ENCODE peak calls at places on chromosomes 1 and 21, in nine cellular contexts. T is activated CD4-positive, alpha-beta memory T cell treated with anti-CD3 and anti-CD28 coated beads for 36 hours; W is T-helper 1 cell; K is kidney tubule cell; N is posterior vena cava; Q is NCI-H345; C is progenitor cell of endocrine pancreas; G is retinal pigment epithelial cell; A is activated CD8-positive, alpha-beta T cell treated with anti-CD3 and anti-CD28 coated beads for 36 hours. D is an unnamed sample.

GRCh38 chr1:29344336-29344735 is 108.0 kb downstream of the PTPRU start:
- DNase-seq in T (no peak), W (no peak), K (no peak), N (no peak), Q (no peak), C (no peak), G (no peak), A (no peak), D (no peak)

GRCh38 chr21:24375201-24375600 is 1232.1 kb downstream of the MRPL39 start:
- DNase-seq in T (peak), W (no peak), K (no peak), N (no peak), Q (peak), C (no peak), G (no peak), A (peak), D (no peak)

GRCh38 chr1:68481041-68481440 is 15.8 kb downstream of the DEPDC1 start:
- DNase-seq in T (no peak), W (no peak), K (peak), N (no peak), Q (no peak), C (no peak), G (peak), A (no peak), D (no peak)

GRCh38 chr1:18575620-18576019 is 55.0 kb upstream of the PAX7 start:
- DNase-seq in T (peak), W (peak), K (peak), N (no peak), Q (peak), C (peak), G (no peak), A (peak), D (peak)

GRCh38 chr1:21212126-21212525 is 35.4 kb upstream of the EIF4G3 start:
- DNase-seq in T (no peak), W (no peak), K (peak), N (no peak), Q (no peak), C (no peak), G (no peak), A (no peak), D (no peak)

GRCh38 chr1:59556802-59557548 is 257.8 kb upstream of the HOOK1 start:
- DNase-seq in T (no peak), W (no peak), K (peak), N (no peak), Q (no peak), C (no peak), G (peak), A (no peak), D (no peak)

GRCh38 chr1:220786057-220786336 is 716 bp upstream of the MTARC1 start:
- DNase-seq in T (no peak), W (no peak), K (no peak), N (no peak), Q (no peak), C (no peak), G (no peak), A (no peak), D (no peak)

GRCh38 chr1:55040083-55040952 is 970 bp downstream of the PCSK9 start:
- DNase-seq in T (no peak), W (no peak), K (no peak), N (peak), Q (no peak), C (no peak), G (no peak), A (no peak), D (no peak)

GRCh38 chr1:157652859-157653493 is 47.6 kb downstream of the FCRL3 start:
- DNase-seq in T (no peak), W (no peak), K (no peak), N (no peak), Q (no peak), C (no peak), G (no peak), A (no peak), D (no peak)

GRCh38 chr1:88327391-88328267 is 356.4 kb upstream of the PKN2 start:
- DNase-seq in T (no peak), W (no peak), K (peak), N (no peak), Q (no peak), C (no peak), G (peak), A (no peak), D (no peak)

GRCh38 chr1:37865348-37866119 is 6.1 kb upstream of the MTF1 start:
- DNase-seq in T (peak), W (no peak), K (peak), N (no peak), Q (no peak), C (no peak), G (no peak), A (peak), D (no peak)

GRCh38 chr1:241640867-241641542 is 836 bp upstream of the CHML start:
- DNase-seq in T (no peak), W (no peak), K (no peak), N (no peak), Q (no peak), C (no peak), G (no peak), A (no peak), D (no peak)

GRCh38 chr1:203676455-203676854 is 49.8 kb downstream of the ATP2B4 start:
- DNase-seq in T (no peak), W (no peak), K (no peak), N (no peak), Q (no peak), C (no peak), G (no peak), A (no peak), D (no peak)

GRCh38 chr21:42369821-42370220 is 3.5 kb upstream of the TFF1 start:
- DNase-seq in T (no peak), W (no peak), K (no peak), N (no peak), Q (no peak), C (no peak), G (no peak), A (no peak), D (no peak)

GRCh38 chr1:66523502-66523901 is 10.5 kb upstream of the SGIP1 start:
- DNase-seq in T (no peak), W (no peak), K (no peak), N (no peak), Q (no peak), C (no peak), G (no peak), A (no peak), D (no peak)

GRCh38 chr1:36516372-36517018 is 33.8 kb upstream of the CSF3R start:
- DNase-seq in T (peak), W (peak), K (peak), N (peak), Q (peak), C (peak), G (peak), A (peak), D (peak)

GRCh38 chr1:7623886-7624285 is 147.2 kb upstream of the VAMP3 start:
- DNase-seq in T (no peak), W (no peak), K (no peak), N (no peak), Q (no peak), C (no peak), G (no peak), A (no peak), D (no peak)

GRCh38 chr1:234597894-234598293 is 12.1 kb downstream of the IRF2BP2 start:
- DNase-seq in T (peak), W (peak), K (peak), N (no peak), Q (peak), C (no peak), G (no peak), A (peak), D (no peak)

GRCh38 chr1:9495854-9496374 is 43.4 kb upstream of the SLC25A33 start:
- DNase-seq in T (no peak), W (no peak), K (no peak), N (no peak), Q (no peak), C (no peak), G (no peak), A (no peak), D (no peak)

GRCh38 chr1:106889054-106889453 is 167.4 kb upstream of the PRMT6 start:
- DNase-seq in T (no peak), W (no peak), K (no peak), N (no peak), Q (no peak), C (no peak), G (no peak), A (no peak), D (no peak)